ENCODE peak calls at places on chromosomes 4 and X, in five cellular contexts. P is upper lobe of left lung, Y is adrenal gland, M is A549, J is tibial nerve. D is an unnamed sample.

GRCh38 chrX:154013614-154014360 is 5.9 kb downstream of the IRAK1 start:
- DNase-seq in P (peak), Y (peak), M (peak), J (no peak), D (no peak)

GRCh38 chr4:25722964-25723363 is 67.3 kb downstream of the SLC34A2 start:
- DNase-seq in P (no peak), Y (no peak), M (no peak), J (no peak), D (no peak)

GRCh38 chrX:30888526-30889146 is 418 bp downstream of the TAB3 start:
- DNase-seq in P (no peak), Y (peak), M (no peak), J (no peak), D (no peak)

GRCh38 chr4:101439926-101440325 is 92.6 kb upstream of the PPP3CA start:
- DNase-seq in P (no peak), Y (no peak), M (no peak), J (no peak), D (no peak)

GRCh38 chr4:3415471-3416141 is 26.2 kb upstream of the HGFAC start:
- DNase-seq in P (peak), Y (no peak), M (no peak), J (no peak), D (peak)

GRCh38 chr4:48967101-48967500 is 19.0 kb upstream of the CWH43 start:
- DNase-seq in P (no peak), Y (no peak), M (no peak), J (no peak), D (no peak)

GRCh38 chr4:139550724-139551429 is 5.1 kb downstream of the SETD7 start:
- DNase-seq in P (no peak), Y (no peak), M (no peak), J (no peak), D (no peak)

GRCh38 chr4:56048621-56049427 is 100.1 kb downstream of the CEP135 start:
- DNase-seq in P (peak), Y (peak), M (peak), J (no peak), D (peak)

GRCh38 chrX:110413727-110414124 is 55.1 kb downstream of the RTL9 start:
- DNase-seq in P (no peak), Y (no peak), M (no peak), J (no peak), D (no peak)

GRCh38 chrX:31459361-31459760 is 387.5 kb upstream of the FTHL17 start:
- DNase-seq in P (no peak), Y (no peak), M (no peak), J (no peak), D (no peak)

GRCh38 chr4:183348136-183348535 is 25.9 kb upstream of the CLDN24 start:
- DNase-seq in P (no peak), Y (no peak), M (no peak), J (no peak), D (no peak)

GRCh38 chr4:3500111-3500510 is 32.1 kb downstream of the LRPAP1 start:
- DNase-seq in P (peak), Y (no peak), M (no peak), J (no peak), D (no peak)

GRCh38 chr4:45453258-45453841 is 670.5 kb downstream of the GABRG1 start:
- DNase-seq in P (no peak), Y (no peak), M (peak), J (no peak), D (no peak)

GRCh38 chr4:169024762-169025161 is 14.7 kb upstream of the CBR4 start:
- DNase-seq in P (no peak), Y (no peak), M (peak), J (peak), D (no peak)

GRCh38 chrX:63922221-63922620 is 137.2 kb upstream of the ARHGEF9 start:
- DNase-seq in P (no peak), Y (no peak), M (peak), J (no peak), D (no peak)

GRCh38 chr4:32985256-32985655 is 2265.1 kb downstream of the PCDH7 start:
- DNase-seq in P (no peak), Y (no peak), M (no peak), J (no peak), D (no peak)

GRCh38 chr4:73224886-73225285 is 33.7 kb downstream of the ANKRD17 start:
- DNase-seq in P (no peak), Y (no peak), M (no peak), J (no peak), D (no peak)

GRCh38 chr4:88159137-88159725 is 792 bp upstream of the ABCG2 start:
- DNase-seq in P (peak), Y (peak), M (peak), J (no peak), D (no peak)

GRCh38 chr4:1055721-1056590 is 44.5 kb downstream of the FGFRL1 start:
- DNase-seq in P (peak), Y (no peak), M (no peak), J (no peak), D (peak)

GRCh38 chr4:65502151-65502691 is 168.1 kb downstream of the EPHA5 start:
- DNase-seq in P (no peak), Y (no peak), M (peak), J (no peak), D (no peak)

GRCh38 chr4:76235915-76236314 is 15.6 kb upstream of the FAM47E start:
- DNase-seq in P (no peak), Y (no peak), M (no peak), J (no peak), D (no peak)

GRCh38 chr4:169283114-169283509 is 12.4 kb upstream of the SH3RF1 start:
- DNase-seq in P (no peak), Y (no peak), M (peak), J (no peak), D (no peak)

GRCh38 chrX:74804574-74804973 is 120.7 kb downstream of the NEXMIF start:
- DNase-seq in P (no peak), Y (no peak), M (no peak), J (no peak), D (no peak)

GRCh38 chr4:8070751-8071718 is 87.6 kb downstream of the ABLIM2 start:
- DNase-seq in P (no peak), Y (no peak), M (no peak), J (no peak), D (no peak)

GRCh38 chrX:69142688-69143239 is 22.5 kb downstream of the PJA1 start:
- DNase-seq in P (no peak), Y (no peak), M (no peak), J (no peak), D (no peak)

GRCh38 chr4:150769235-150769634 is 187.3 kb downstream of the MAB21L2 start:
- DNase-seq in P (no peak), Y (peak), M (peak), J (no peak), D (peak)

GRCh38 chrX:102008901-102009300 is 77.1 kb upstream of the ZMAT1 start:
- DNase-seq in P (no peak), Y (no peak), M (no peak), J (no peak), D (no peak)
- TF ChIP-seq POLR2A in P (no peak), Y (no peak), M (no peak), J (no peak), D (no peak)

GRCh38 chr4:121794505-121795192 is 6.5 kb upstream of the EXOSC9 start:
- DNase-seq in P (no peak), Y (no peak), M (no peak), J (no peak), D (no peak)
- TF ChIP-seq POLR2A in P (no peak), Y (no peak), M (no peak), J (no peak), D (no peak)

GRCh38 chrX:48801281-48802088 is at the start of gene HDAC6:
- DNase-seq in P (peak), Y (peak), M (peak), J (peak), D (peak)
- TF ChIP-seq POLR2A in P (no peak), Y (peak), M (peak), J (no peak), D (peak)

DNA sequence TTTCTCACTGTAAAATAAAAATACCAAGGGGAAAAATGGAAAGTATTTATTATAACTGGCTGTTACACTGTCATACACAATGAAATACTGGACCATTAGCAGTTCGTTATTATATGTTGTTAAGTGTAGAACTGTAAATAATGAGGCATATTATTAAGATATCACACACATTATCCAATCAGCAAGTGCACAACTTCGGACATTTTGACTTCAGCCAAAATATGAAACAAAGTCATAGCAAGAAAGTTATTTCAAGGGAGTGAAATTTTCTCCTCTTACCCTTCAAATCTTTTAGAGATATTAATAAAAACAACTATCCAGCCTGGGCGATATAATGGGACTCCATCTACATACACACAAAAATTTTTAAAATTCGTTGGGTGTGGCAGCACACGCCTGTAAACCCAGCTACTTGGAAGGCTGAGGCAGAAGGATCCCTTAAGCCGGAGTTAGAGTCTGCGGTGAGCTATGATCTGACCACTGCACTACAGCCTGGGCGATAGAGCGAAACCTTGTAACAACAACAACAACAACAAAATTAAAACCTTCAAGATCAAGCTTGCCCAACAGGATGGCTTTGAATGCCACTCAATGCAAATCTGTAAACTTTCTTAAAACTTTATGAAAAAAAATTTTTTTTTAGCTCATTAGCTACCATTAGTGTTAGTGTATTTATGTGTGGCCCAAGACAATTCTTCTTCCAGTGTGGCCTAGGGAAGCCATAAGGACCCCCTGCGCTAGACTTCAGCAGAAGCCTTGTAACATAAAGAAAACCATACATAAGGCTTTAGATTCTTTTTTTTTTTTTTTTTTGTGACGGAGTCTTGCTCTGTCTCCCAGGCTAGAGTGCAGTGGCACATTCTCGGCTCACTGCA is 1.3 kb upstream of the CISD2 start:
- DNase-seq in P (no peak), Y (no peak), M (peak), J (no peak), D (no peak)
- TF ChIP-seq POLR2A in P (no peak), Y (no peak), M (no peak), J (no peak), D (no peak)

GRCh38 chr4:10074767-10075105 is 41.9 kb downstream of the WDR1 start:
- DNase-seq in P (no peak), Y (no peak), M (peak), J (no peak), D (no peak)
- TF ChIP-seq POLR2A in P (no peak), Y (no peak), M (no peak), J (no peak), D (no peak)

DNA sequence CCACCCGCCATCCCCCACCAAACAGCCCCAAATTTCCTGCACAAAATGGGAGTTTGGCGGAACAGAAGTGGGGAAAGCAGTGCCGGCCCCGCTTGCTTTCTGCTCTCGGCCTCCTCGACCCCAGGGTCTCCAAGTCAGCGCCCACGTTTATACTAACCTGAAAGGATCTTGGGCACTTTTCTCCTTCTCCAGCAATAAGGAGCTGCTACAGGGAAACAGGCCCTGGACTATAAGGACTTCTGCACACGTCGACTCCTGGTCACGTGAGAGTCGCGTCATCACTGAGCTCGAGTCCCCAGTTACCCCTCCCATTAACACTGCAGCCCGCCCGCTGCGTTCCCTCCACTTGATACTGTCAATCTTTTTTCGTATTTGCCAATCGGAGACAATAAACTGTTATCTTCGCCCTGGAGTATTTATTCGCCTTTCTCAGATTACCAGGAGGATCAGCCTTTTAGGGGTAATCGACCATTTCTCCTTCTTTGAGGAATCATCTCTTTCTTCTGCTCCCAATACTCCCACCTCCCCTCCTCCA is at the start of gene TCEAL8:
- DNase-seq in P (no peak), Y (peak), M (peak), J (peak), D (peak)
- TF ChIP-seq POLR2A in P (no peak), Y (peak), M (peak), J (peak), D (peak)